ENCODE peak calls at places on chromosome 5, in nine cellular contexts. V, G, X, P, I, R, D, F and N are unnamed samples.
A peak's percentile ranks its signal among the peaks of the same experiment; 100 is the strongest.

GRCh38 chr5:87141544-87141943 is 126.1 kb upstream of the RASA1 start:
- DNase-seq in F (no peak), G (no peak), P (no peak), X (no peak), I (no peak), D (no peak), R (no peak), V (no peak), N (no peak)

GRCh38 chr5:103562084-103562452 is 521 bp downstream of the NUDT12 start:
- DNase-seq in X (no peak), P (no peak), D (no peak), G (no peak), I (peak; percentile 10), F (no peak), R (no peak), V (no peak), N (no peak)

GRCh38 chr5:28896949-28897348 is 1858.6 kb upstream of the CDH9 start:
- DNase-seq in I (no peak), P (no peak), G (no peak), V (no peak), X (no peak), F (no peak), R (no peak), D (no peak), N (no peak)

GRCh38 chr5:74627511-74628120 is 12.9 kb downstream of the ENC1 start:
- DNase-seq in F (no peak), X (no peak), R (no peak), P (no peak), G (no peak), V (no peak), I (no peak), D (no peak), N (no peak)

GRCh38 chr5:154220625-154221024 is 30.1 kb downstream of the GALNT10 start:
- DNase-seq in R (no peak), G (no peak), F (no peak), X (no peak), I (no peak), D (no peak), V (no peak), P (no peak), N (no peak)

GRCh38 chr5:131377785-131378325 is 114.0 kb downstream of the CDC42SE2 start:
- DNase-seq in D (no peak), I (no peak), R (no peak), X (no peak), P (no peak), V (no peak), G (no peak), F (no peak), N (no peak)

GRCh38 chr5:99019812-99020697 is 91.2 kb upstream of the CHD1 start:
- DNase-seq in F (no peak), R (no peak), G (no peak), X (no peak), D (no peak), V (peak; percentile 50), P (no peak), I (no peak), N (peak; percentile 63)

GRCh38 chr5:108801776-108802175 is 54.1 kb downstream of the FER start:
- DNase-seq in G (no peak), I (peak; percentile 10), V (no peak), R (no peak), F (no peak), D (no peak), P (no peak), X (no peak), N (no peak)

GRCh38 chr5:131329187-131329540 is 65.3 kb downstream of the CDC42SE2 start:
- DNase-seq in V (no peak), X (no peak), G (no peak), D (no peak), R (no peak), P (no peak), I (no peak), F (no peak), N (no peak)